ENCODE peak calls at places on chromosomes 2 and 18, in four cellular contexts. C is kidney, T is small intestine, M is adrenal gland. B is an unnamed sample.

GRCh38 chr2:10493636-10494281 is 45.6 kb upstream of the ODC1 start:
- DNase-seq in C (peak), T (peak), M (peak), B (no peak)

GRCh38 chr2:10795508-10796046 is 17.0 kb downstream of the PDIA6 start:
- DNase-seq in C (no peak), T (no peak), M (peak), B (no peak)

GRCh38 chr2:101704816-101705565 is 7.5 kb downstream of the MAP4K4 start:
- DNase-seq in C (no peak), T (no peak), M (no peak), B (no peak)

GRCh38 chr2:76427447-76427846 is 716.7 kb upstream of the GCFC2 start:
- DNase-seq in C (no peak), T (no peak), M (no peak), B (no peak)

GRCh38 chr2:200247494-200247893 is 59.0 kb upstream of the SPATS2L start:
- DNase-seq in C (no peak), T (no peak), M (no peak), B (no peak)

GRCh38 chr2:6927186-6927585 is 10.0 kb downstream of the RNF144A start:
- DNase-seq in C (no peak), T (peak), M (peak), B (no peak)

GRCh38 chr2:102070058-102070642 is 72.4 kb upstream of the IL1R1 start:
- DNase-seq in C (peak), T (no peak), M (peak), B (peak)

GRCh38 chr2:14306268-14306950 is 326.1 kb upstream of the LRATD1 start:
- DNase-seq in C (no peak), T (no peak), M (no peak), B (no peak)

GRCh38 chr2:148701039-148701438 is 56.5 kb downstream of the EPC2 start:
- DNase-seq in C (no peak), T (no peak), M (no peak), B (no peak)

GRCh38 chr2:44955593-44956449 is 14.3 kb downstream of the SIX3 start:
- DNase-seq in C (peak), T (peak), M (peak), B (peak)

GRCh38 chr2:134367216-134367615 is 113.3 kb downstream of the MGAT5 start:
- DNase-seq in C (no peak), T (no peak), M (no peak), B (no peak)

GRCh38 chr2:166127217-166128155 is at the start of gene SCN1A:
- DNase-seq in C (no peak), T (peak), M (no peak), B (no peak)

GRCh38 chr2:156908825-156909224 is 348.7 kb upstream of the GALNT5 start:
- DNase-seq in C (no peak), T (no peak), M (no peak), B (no peak)

GRCh38 chr2:37645363-37645762 is 26.1 kb downstream of the CDC42EP3 start:
- DNase-seq in C (no peak), T (no peak), M (no peak), B (no peak)

GRCh38 chr2:68366083-68366560 is 1.0 kb downstream of the PLEK start:
- DNase-seq in C (no peak), T (peak), M (peak), B (peak)
- H3K27ac ChIP-seq in C (no peak), T (peak), M (no peak), B (no peak)

DNA sequence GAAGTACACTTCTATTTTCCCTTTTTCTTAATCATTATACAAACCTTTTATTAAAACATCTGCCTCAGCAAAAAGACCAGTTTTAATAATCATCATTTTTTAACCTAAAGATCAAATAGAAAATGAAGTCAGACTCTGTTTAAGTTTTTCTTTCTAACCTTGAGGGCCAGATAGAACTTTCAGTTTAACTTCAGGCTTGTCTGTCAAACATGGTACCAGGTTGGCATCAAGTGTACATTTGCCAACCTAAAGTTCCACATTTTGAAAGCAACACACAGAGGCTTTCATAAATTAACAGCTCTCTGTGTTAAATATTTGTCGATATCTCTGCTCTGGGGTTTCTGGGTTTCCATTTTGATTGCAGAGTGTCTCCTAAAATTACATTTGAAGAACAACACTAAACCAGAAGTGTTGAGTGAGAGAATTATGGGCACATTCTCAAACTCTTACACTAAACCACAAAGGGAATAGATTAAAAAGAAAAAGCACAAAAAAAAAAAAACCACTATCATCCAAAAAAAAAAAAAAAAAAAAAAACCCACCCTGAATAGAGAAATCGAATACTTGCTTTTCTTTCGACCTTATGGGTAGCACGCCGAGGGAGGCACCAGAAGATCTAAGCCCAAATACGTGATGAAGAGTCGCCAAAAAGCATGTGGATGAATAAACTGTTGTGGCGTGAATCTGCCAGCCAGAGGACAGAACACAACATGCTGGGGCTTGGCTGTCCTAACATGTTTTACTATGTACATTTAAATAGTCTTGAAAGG is 166.2 kb downstream of the TCF4 start:
- DNase-seq in C (no peak), T (no peak), M (no peak), B (no peak)
- H3K4me3 ChIP-seq in C (no peak), T (no peak), M (no peak), B (no peak)

GRCh38 chr2:160871096-160871495 is 289.1 kb upstream of the TANK start:
- DNase-seq in C (peak), T (no peak), M (peak), B (no peak)
- H3K27ac ChIP-seq in C (peak), T (no peak), M (no peak), B (no peak)

GRCh38 chr18:32730620-32731021 is 42.2 kb downstream of the KLHL14 start:
- DNase-seq in C (no peak), T (peak), M (no peak), B (no peak)
- H3K4me3 ChIP-seq in C (peak), T (peak), M (no peak), B (peak)

GRCh38 chr2:238169708-238170251 is 11.0 kb downstream of the ERFE start:
- DNase-seq in C (peak), T (no peak), M (no peak), B (no peak)

GRCh38 chr2:238169021-238169707 is 10.4 kb downstream of the ERFE start:
- DNase-seq in C (no peak), T (no peak), M (no peak), B (peak)

GRCh38 chr2:238171575-238172187 is 12.9 kb downstream of the ERFE start:
- DNase-seq in C (no peak), T (no peak), M (no peak), B (no peak)

GRCh38 chr2:238172439-238172838 is 13.7 kb downstream of the ERFE start:
- DNase-seq in C (no peak), T (no peak), M (no peak), B (peak)

DNA sequence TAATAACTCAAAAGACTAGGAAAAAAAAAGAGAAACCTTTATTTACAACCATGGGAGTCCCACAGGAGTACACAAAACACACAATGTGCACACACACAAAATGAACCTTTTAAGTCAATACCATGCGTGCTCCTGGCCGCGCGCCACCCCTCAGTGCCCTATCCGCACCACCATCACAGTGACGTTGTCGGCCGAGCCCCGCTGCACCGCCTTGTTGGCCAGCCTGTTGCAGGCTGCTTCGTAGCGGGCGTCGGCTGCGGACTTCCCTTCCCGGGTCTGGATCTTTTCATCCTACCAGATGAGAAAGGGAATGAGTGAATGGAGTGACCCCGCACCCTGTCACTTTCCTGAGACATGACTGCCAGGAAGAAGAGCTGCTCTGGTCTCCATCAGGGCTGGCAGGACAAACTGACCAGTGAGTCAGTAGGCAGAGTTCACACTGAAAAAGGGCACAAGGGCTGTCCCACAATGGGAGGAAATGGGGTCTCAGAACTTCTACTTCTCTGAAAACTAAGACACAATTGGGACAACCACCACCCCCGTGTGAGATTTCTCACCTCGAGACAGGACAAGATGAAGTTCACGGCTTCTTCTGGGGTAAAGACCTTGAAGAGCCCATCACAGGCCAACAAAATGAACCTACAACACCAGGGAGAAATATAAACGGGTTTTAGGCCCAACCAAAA is 11.8 kb downstream of the ERFE start:
- DNase-seq in C (no peak), T (no peak), M (no peak), B (no peak)
- H3K27ac ChIP-seq in C (no peak), T (peak), M (no peak), B (peak)

GRCh38 chr2:109440507-109441156 is 173.1 kb downstream of the SEPTIN10 start:
- DNase-seq in C (no peak), T (no peak), M (no peak), B (peak)
- H3K4me3 ChIP-seq in C (no peak), T (no peak), M (no peak), B (no peak)

DNA sequence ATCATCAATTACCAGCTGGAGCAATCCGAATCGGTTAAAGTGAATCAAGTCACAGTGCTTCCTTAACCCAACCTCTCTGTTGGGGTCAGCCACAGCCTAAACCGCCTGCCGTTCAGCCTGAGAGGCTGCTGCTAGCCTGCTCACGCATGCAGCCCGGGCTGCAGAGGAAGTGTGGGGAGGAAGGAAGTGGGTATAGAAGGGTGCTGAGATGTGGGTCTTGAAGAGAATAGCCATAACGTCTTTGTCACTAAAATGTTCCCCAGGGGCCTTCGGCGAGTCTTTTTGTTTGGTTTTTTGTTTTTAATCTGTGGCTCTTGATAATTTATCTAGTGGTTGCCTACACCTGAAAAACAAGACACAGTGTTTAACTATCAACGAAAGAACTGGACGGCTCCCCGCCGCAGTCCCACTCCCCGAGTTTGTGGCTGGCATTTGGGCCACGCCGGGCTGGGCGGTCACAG is 496 bp upstream of the ITGA4 start:
- DNase-seq in C (peak), T (peak), M (peak), B (peak)
- H3K27ac ChIP-seq in C (no peak), T (peak), M (no peak), B (no peak)

GRCh38 chr2:39435254-39435653 is 1.8 kb downstream of the MAP4K3 start:
- DNase-seq in C (no peak), T (no peak), M (no peak), B (no peak)
- H3K4me3 ChIP-seq in C (peak), T (peak), M (no peak), B (peak)